ENCODE peak calls at places on chromosome 12, in seven cellular contexts. C is IMR-90, U is neuronal stem cell, R is mesendoderm, T is mesenchymal stem cell, P is H1, I is trophoblast cell. K is an unnamed sample.

GRCh38 chr12:105740970-105741725 is 397.6 kb downstream of the NUAK1 start:
- DNase-seq in C (peak; percentile 30), T (peak; percentile 5), P (no peak), U (no peak), I (no peak), R (no peak), K (no peak)

GRCh38 chr12:111529424-111530368 is 69.4 kb downstream of the ATXN2 start:
- DNase-seq in U (peak; percentile 56), C (peak; percentile 59), T (peak; percentile 74), I (peak; percentile 71), R (peak; percentile 87), P (peak; percentile 64), K (peak; percentile 79)

GRCh38 chr12:78928200-78929074 is 63.9 kb downstream of the SYT1 start:
- DNase-seq in R (no peak), P (no peak), U (no peak), C (peak; percentile 93), T (peak; percentile 80), I (peak; percentile 23), K (no peak)

GRCh38 chr12:120668091-120668796 is 18.7 kb upstream of the MLEC start:
- DNase-seq in R (no peak), I (no peak), T (no peak), P (peak; percentile 41), U (no peak), C (no peak), K (peak; percentile 75)

GRCh38 chr12:60394680-60395079 is 798.9 kb downstream of the SLC16A7 start:
- DNase-seq in U (no peak), P (no peak), R (no peak), T (peak; percentile 43), C (peak; percentile 85), I (no peak), K (no peak)

GRCh38 chr12:40034156-40034555 is 71.7 kb downstream of the SLC2A13 start:
- DNase-seq in C (no peak), I (no peak), P (no peak), R (no peak), U (no peak), T (no peak), K (no peak)

GRCh38 chr12:124397807-124398577 is 103.1 kb downstream of the RFLNA start:
- DNase-seq in P (no peak), C (peak; percentile 41), I (no peak), T (no peak), R (no peak), U (no peak), K (no peak)

GRCh38 chr12:13369496-13369895 is 173.0 kb downstream of the EMP1 start:
- DNase-seq in C (no peak), T (no peak), P (peak; percentile 7), I (no peak), R (no peak), U (no peak), K (no peak)

GRCh38 chr12:41681898-41682297 is 462.8 kb downstream of the GXYLT1 start:
- DNase-seq in U (no peak), P (no peak), I (no peak), T (no peak), C (no peak), R (no peak), K (no peak)

GRCh38 chr12:31234955-31235867 is 90.7 kb downstream of the SINHCAF start:
- DNase-seq in I (peak; percentile 36), T (peak; percentile 64), R (peak; percentile 74), C (peak; percentile 31), P (peak; percentile 66), U (peak; percentile 44), K (peak; percentile 80)

GRCh38 chr12:46556820-46557524 is 184.4 kb upstream of the SLC38A2 start:
- DNase-seq in I (peak; percentile 78), U (no peak), P (no peak), T (peak; percentile 78), R (no peak), C (peak; percentile 95), K (no peak)

GRCh38 chr12:48832321-48833060 is 14.2 kb downstream of the CACNB3 start:
- DNase-seq in R (no peak), P (no peak), C (no peak), T (no peak), U (no peak), I (no peak), K (no peak)

GRCh38 chr12:119176267-119177055 is 2.3 kb upstream of the HSPB8 start:
- DNase-seq in T (peak; percentile 95), C (peak; percentile 95), U (no peak), I (peak; percentile 92), P (peak; percentile 51), R (peak; percentile 91), K (peak; percentile 64)

GRCh38 chr12:68078737-68079136 is 80.8 kb downstream of the IFNG start:
- DNase-seq in U (no peak), P (no peak), I (no peak), R (peak; percentile 21), T (no peak), C (no peak), K (no peak)

GRCh38 chr12:112841891-112842290 is 50.3 kb downstream of the RPH3A start:
- DNase-seq in C (no peak), R (no peak), U (no peak), T (no peak), I (peak; percentile 7), P (no peak), K (no peak)

DNA sequence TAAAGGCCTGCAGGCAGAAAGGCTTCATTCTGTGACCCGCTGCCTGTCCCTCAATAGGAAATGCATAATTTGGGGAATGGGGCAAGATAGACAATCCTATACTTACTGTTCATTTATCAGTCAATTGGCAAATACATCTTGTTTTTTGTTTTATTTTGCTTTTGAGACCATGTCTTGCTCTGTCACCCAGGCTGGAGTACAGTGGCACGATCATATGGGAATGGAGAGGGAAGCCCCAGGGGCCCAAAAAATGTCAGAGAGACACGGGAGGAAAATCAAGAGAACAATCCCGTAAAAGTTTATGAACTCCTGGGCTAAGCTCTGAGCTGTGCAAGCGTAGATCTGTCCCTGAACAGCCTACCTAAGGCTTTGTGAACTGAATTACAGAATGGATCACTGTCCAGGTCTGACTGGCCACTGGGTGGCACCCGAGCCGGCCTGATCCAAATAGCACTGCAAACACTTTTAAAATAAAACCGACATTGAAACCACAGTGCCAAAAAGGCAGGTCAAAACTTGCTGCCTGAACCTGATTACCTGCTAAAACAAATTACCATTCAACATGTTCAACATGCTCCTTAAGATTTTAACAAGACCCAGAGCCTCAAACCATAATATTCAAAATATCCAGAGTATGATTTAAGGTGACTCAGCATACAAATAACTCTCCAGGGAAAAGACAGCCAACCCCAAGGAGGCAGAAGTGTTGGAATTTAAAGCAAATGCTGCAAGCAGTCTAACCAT is 11.8 kb downstream of the COPS7A start:
- DNase-seq in I (peak; percentile 72), T (peak; percentile 58), U (no peak), C (peak; percentile 58), R (peak; percentile 60), P (peak; percentile 62), K (peak; percentile 74)
- H2AK5ac ChIP-seq in I (no peak overlapping the region), T (no peak overlapping the region), U (no peak overlapping the region), C (no peak overlapping the region), R (no peak overlapping the region), P (no peak overlapping the region), K (no peak overlapping the region)

GRCh38 chr12:6466184-6466573 is 4.3 kb downstream of the VAMP1 start:
- DNase-seq in R (no peak), I (no peak), T (no peak), U (no peak), P (no peak), C (no peak), K (no peak)
- H2AK5ac ChIP-seq in R (no peak overlapping the region), I (no peak overlapping the region), T (peak overlapping the region; percentile 41), U (no peak overlapping the region), P (no peak overlapping the region), C (no peak overlapping the region), K (no peak overlapping the region)

DNA sequence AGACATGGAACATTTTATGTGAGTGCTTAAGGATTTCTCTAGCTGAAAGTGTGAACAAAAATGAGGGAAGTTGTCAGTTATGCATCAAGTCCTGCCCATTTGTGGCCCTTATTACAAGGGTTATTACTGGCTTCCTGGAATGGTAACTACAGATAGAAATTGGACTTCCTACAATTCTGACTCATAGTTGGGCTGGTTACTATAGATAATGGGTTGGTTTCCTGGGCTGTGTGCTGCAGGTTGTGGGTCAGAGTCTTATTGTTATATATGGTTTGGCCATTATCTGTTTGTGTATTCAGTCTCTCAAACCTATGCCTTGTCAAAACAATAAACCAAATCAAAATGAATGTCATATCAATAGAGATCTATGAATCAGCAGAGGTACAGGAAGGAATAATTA is 313.7 kb downstream of the ADAMTS20 start:
- DNase-seq in P (no peak), C (no peak), U (no peak), T (no peak), R (no peak), I (no peak), K (no peak)
- H2AK5ac ChIP-seq in P (no peak overlapping the region), C (no peak overlapping the region), U (no peak overlapping the region), T (no peak overlapping the region), R (no peak overlapping the region), I (no peak overlapping the region), K (no peak overlapping the region)

GRCh38 chr12:76505050-76505449 is 54.5 kb downstream of the OSBPL8 start:
- DNase-seq in T (no peak), I (no peak), C (no peak), R (no peak), P (no peak), U (no peak), K (no peak)

GRCh38 chr12:76506149-76506548 is 53.4 kb downstream of the OSBPL8 start:
- DNase-seq in C (peak; percentile 55), T (no peak), R (peak; percentile 18), P (no peak), I (no peak), U (no peak), K (no peak)

GRCh38 chr12:76503957-76504356 is 55.6 kb downstream of the OSBPL8 start:
- DNase-seq in I (no peak), T (no peak), R (no peak), C (no peak), U (no peak), P (no peak), K (no peak)

GRCh38 chr12:76508128-76508661 is 51.4 kb downstream of the OSBPL8 start:
- DNase-seq in P (no peak), C (no peak), I (peak; percentile 53), U (no peak), T (no peak), R (no peak), K (no peak)
- H2AK5ac ChIP-seq in P (no peak overlapping the region), C (no peak overlapping the region), I (no peak overlapping the region), U (no peak overlapping the region), T (no peak overlapping the region), R (no peak overlapping the region), K (no peak overlapping the region)

K was measured in H9.